ENCODE peak calls at places on chromosomes 1 and 21, in nine cellular contexts. One of them, this sample, is unnamed.

GRCh38 chr1:110440877-110441276 is 10.1 kb upstream of the PROK1 start:
- DNase-seq in upper lobe of right lung: peak; percentile 81
- DNase-seq in lower lobe of right lung: peak; percentile 68
- DNase-seq in SJCRH30: no peak
- DNase-seq in Peyer's patch: no peak
- DNase-seq in tibial nerve: no peak
- DNase-seq in GM23248: peak; percentile 72
- DNase-seq in HCT116: no peak
- DNase-seq in uterus: no peak
- DNase-seq in this sample: peak; percentile 42

GRCh38 chr1:77037990-77038389 is 170.7 kb downstream of the ST6GALNAC5 start:
- DNase-seq in upper lobe of right lung: no peak
- DNase-seq in lower lobe of right lung: no peak
- DNase-seq in SJCRH30: no peak
- DNase-seq in Peyer's patch: no peak
- DNase-seq in tibial nerve: no peak
- DNase-seq in GM23248: peak; percentile 86
- DNase-seq in HCT116: no peak
- DNase-seq in uterus: no peak
- DNase-seq in this sample: no peak

GRCh38 chr1:211648336-211648735 is 27.1 kb downstream of the NEK2 start:
- DNase-seq in upper lobe of right lung: no peak
- DNase-seq in lower lobe of right lung: no peak
- DNase-seq in SJCRH30: no peak
- DNase-seq in Peyer's patch: peak; percentile 78
- DNase-seq in tibial nerve: no peak
- DNase-seq in GM23248: no peak
- DNase-seq in HCT116: no peak
- DNase-seq in uterus: no peak
- DNase-seq in this sample: no peak

GRCh38 chr1:36207339-36207738 is 16.9 kb upstream of the THRAP3 start:
- DNase-seq in upper lobe of right lung: peak; percentile 66
- DNase-seq in lower lobe of right lung: peak; percentile 74
- DNase-seq in SJCRH30: no peak
- DNase-seq in Peyer's patch: no peak
- DNase-seq in tibial nerve: peak; percentile 23
- DNase-seq in GM23248: peak; percentile 87
- DNase-seq in HCT116: no peak
- DNase-seq in uterus: peak; percentile 53
- DNase-seq in this sample: peak; percentile 74

GRCh38 chr1:112849425-112849966 is 106.5 kb downstream of the SLC16A1 start:
- DNase-seq in upper lobe of right lung: no peak
- DNase-seq in lower lobe of right lung: no peak
- DNase-seq in SJCRH30: no peak
- DNase-seq in Peyer's patch: peak; percentile 55
- DNase-seq in tibial nerve: no peak
- DNase-seq in GM23248: peak; percentile 68
- DNase-seq in HCT116: no peak
- DNase-seq in uterus: no peak
- DNase-seq in this sample: no peak

GRCh38 chr1:218785928-218786327 is 387.8 kb upstream of the LYPLAL1 start:
- DNase-seq in upper lobe of right lung: no peak
- DNase-seq in lower lobe of right lung: no peak
- DNase-seq in SJCRH30: no peak
- DNase-seq in Peyer's patch: no peak
- DNase-seq in tibial nerve: peak; percentile 47
- DNase-seq in GM23248: peak; percentile 62
- DNase-seq in HCT116: no peak
- DNase-seq in uterus: peak; percentile 44
- DNase-seq in this sample: peak; percentile 51

GRCh38 chr1:37753473-37754321 is 11.2 kb downstream of the EPHA10 start:
- DNase-seq in upper lobe of right lung: no peak
- DNase-seq in lower lobe of right lung: no peak
- DNase-seq in SJCRH30: no peak
- DNase-seq in Peyer's patch: no peak
- DNase-seq in tibial nerve: no peak
- DNase-seq in GM23248: no peak
- DNase-seq in HCT116: no peak
- DNase-seq in uterus: no peak
- DNase-seq in this sample: no peak

GRCh38 chr21:42553435-42553834 is 39.8 kb downstream of the SLC37A1 start:
- DNase-seq in upper lobe of right lung: peak; percentile 3
- DNase-seq in lower lobe of right lung: no peak
- DNase-seq in SJCRH30: no peak
- DNase-seq in Peyer's patch: no peak
- DNase-seq in tibial nerve: no peak
- DNase-seq in GM23248: no peak
- DNase-seq in HCT116: no peak
- DNase-seq in uterus: no peak
- DNase-seq in this sample: no peak

GRCh38 chr1:35379317-35380000 is 111.0 kb downstream of the ZMYM4 start:
- DNase-seq in upper lobe of right lung: no peak
- DNase-seq in lower lobe of right lung: no peak
- DNase-seq in SJCRH30: no peak
- DNase-seq in Peyer's patch: no peak
- DNase-seq in tibial nerve: no peak
- DNase-seq in GM23248: no peak
- DNase-seq in HCT116: no peak
- DNase-seq in uterus: no peak
- DNase-seq in this sample: no peak

GRCh38 chr1:115112496-115113375 is 23.4 kb upstream of the TSPAN2 start:
- DNase-seq in upper lobe of right lung: peak; percentile 68
- DNase-seq in lower lobe of right lung: peak; percentile 54
- DNase-seq in SJCRH30: peak; percentile 61
- DNase-seq in Peyer's patch: peak; percentile 64
- DNase-seq in tibial nerve: no peak
- DNase-seq in GM23248: peak; percentile 39
- DNase-seq in HCT116: peak; percentile 6
- DNase-seq in uterus: peak; percentile 52
- DNase-seq in this sample: no peak

GRCh38 chr1:172977296-172978027 is 73.3 kb downstream of the TNFSF18 start:
- DNase-seq in upper lobe of right lung: no peak
- DNase-seq in lower lobe of right lung: no peak
- DNase-seq in SJCRH30: no peak
- DNase-seq in Peyer's patch: no peak
- DNase-seq in tibial nerve: no peak
- DNase-seq in GM23248: peak; percentile 55
- DNase-seq in HCT116: no peak
- DNase-seq in uterus: no peak
- DNase-seq in this sample: no peak

GRCh38 chr1:166082601-166083000 is 84.2 kb downstream of the FAM78B start:
- DNase-seq in upper lobe of right lung: no peak
- DNase-seq in lower lobe of right lung: no peak
- DNase-seq in SJCRH30: no peak
- DNase-seq in Peyer's patch: no peak
- DNase-seq in tibial nerve: no peak
- DNase-seq in GM23248: no peak
- DNase-seq in HCT116: no peak
- DNase-seq in uterus: no peak
- DNase-seq in this sample: no peak

GRCh38 chr1:204842369-204842768 is 28.3 kb upstream of the NFASC start:
- DNase-seq in upper lobe of right lung: no peak
- DNase-seq in lower lobe of right lung: no peak
- DNase-seq in SJCRH30: no peak
- DNase-seq in Peyer's patch: no peak
- DNase-seq in tibial nerve: no peak
- DNase-seq in GM23248: no peak
- DNase-seq in HCT116: no peak
- DNase-seq in uterus: no peak
- DNase-seq in this sample: no peak

GRCh38 chr1:6969106-6969505 is 183.9 kb downstream of the CAMTA1 start:
- DNase-seq in upper lobe of right lung: no peak
- DNase-seq in lower lobe of right lung: no peak
- DNase-seq in SJCRH30: no peak
- DNase-seq in Peyer's patch: no peak
- DNase-seq in tibial nerve: no peak
- DNase-seq in GM23248: peak; percentile 36
- DNase-seq in HCT116: no peak
- DNase-seq in uterus: no peak
- DNase-seq in this sample: no peak

GRCh38 chr1:177511036-177511435 is 340.3 kb downstream of the BRINP2 start:
- DNase-seq in upper lobe of right lung: no peak
- DNase-seq in lower lobe of right lung: no peak
- DNase-seq in SJCRH30: no peak
- DNase-seq in Peyer's patch: no peak
- DNase-seq in tibial nerve: no peak
- DNase-seq in GM23248: peak; percentile 10
- DNase-seq in HCT116: no peak
- DNase-seq in uterus: no peak
- DNase-seq in this sample: no peak

GRCh38 chr1:229122606-229123005 is 148.3 kb upstream of the RAB4A start:
- DNase-seq in upper lobe of right lung: no peak
- DNase-seq in lower lobe of right lung: no peak
- DNase-seq in SJCRH30: no peak
- DNase-seq in Peyer's patch: no peak
- DNase-seq in tibial nerve: no peak
- DNase-seq in GM23248: no peak
- DNase-seq in HCT116: no peak
- DNase-seq in uterus: no peak
- DNase-seq in this sample: no peak

DNA sequence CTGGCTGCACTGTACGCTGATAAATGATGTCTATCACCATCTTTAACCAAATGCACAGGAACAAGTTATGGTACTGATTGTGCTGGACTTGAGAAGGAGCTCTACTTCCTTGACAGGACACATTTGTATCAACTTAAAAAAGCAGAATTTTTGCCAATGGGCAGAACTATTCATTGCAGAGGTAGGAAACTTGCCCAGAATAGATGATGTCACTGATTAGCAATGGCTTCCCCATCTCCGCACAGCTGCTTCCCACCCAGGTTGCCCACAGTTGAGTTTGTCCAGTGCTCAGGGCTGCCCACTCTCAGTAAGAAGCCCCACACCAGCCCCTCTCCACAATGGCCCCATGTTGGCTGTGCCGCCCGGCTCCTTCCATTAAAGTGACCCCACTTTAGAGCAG is 33.4 kb downstream of the CAPN2 start:
- DNase-seq in upper lobe of right lung: no peak
- DNase-seq in lower lobe of right lung: no peak
- DNase-seq in SJCRH30: no peak
- DNase-seq in Peyer's patch: no peak
- DNase-seq in tibial nerve: no peak
- DNase-seq in GM23248: peak; percentile 74
- DNase-seq in HCT116: no peak
- DNase-seq in uterus: no peak
- DNase-seq in this sample: no peak
- H3K9me3 ChIP-seq in upper lobe of right lung: no peaks in the 10 kb centered on the region
- H3K9me3 ChIP-seq in lower lobe of right lung: no peaks in the 10 kb centered on the region
- H3K9me3 ChIP-seq in SJCRH30: no peaks in the 10 kb centered on the region
- H3K9me3 ChIP-seq in Peyer's patch: no peaks in the 10 kb centered on the region
- H3K9me3 ChIP-seq in tibial nerve: no peaks in the 10 kb centered on the region
- H3K9me3 ChIP-seq in GM23248: no peaks in the 10 kb centered on the region
- H3K9me3 ChIP-seq in HCT116: no peaks in the 10 kb centered on the region
- H3K9me3 ChIP-seq in uterus: no peaks in the 10 kb centered on the region
- H3K9me3 ChIP-seq in this sample: no peaks in the 10 kb centered on the region

DNA sequence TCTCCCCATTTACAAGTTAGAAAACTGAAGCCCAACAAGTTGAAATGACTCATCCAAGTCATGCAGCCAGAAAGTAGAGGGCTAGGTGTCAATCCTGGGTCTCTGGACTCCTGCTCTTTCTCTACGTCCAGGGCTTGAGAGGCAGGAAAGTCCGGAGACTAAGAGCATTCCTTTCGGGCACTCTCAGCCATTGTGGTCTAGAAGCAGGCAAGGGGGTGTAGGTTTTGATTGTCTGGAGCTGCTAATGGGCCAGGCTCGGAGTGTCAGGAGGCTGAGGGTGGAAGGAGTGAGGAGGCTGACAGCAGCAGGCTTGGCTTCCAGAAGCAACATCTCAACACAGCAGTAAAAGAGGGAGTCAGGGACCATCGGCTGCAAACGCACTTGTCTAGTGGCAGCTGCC is 107.6 kb upstream of the KLHDC7A start:
- DNase-seq in upper lobe of right lung: no peak
- DNase-seq in lower lobe of right lung: no peak
- DNase-seq in SJCRH30: no peak
- DNase-seq in Peyer's patch: no peak
- DNase-seq in tibial nerve: no peak
- DNase-seq in GM23248: no peak
- DNase-seq in HCT116: no peak
- DNase-seq in uterus: no peak
- DNase-seq in this sample: no peak
- H3K9me3 ChIP-seq in upper lobe of right lung: no peaks in the 10 kb centered on the region
- H3K9me3 ChIP-seq in lower lobe of right lung: no peaks in the 10 kb centered on the region
- H3K9me3 ChIP-seq in SJCRH30: no peaks in the 10 kb centered on the region
- H3K9me3 ChIP-seq in Peyer's patch: no peaks in the 10 kb centered on the region
- H3K9me3 ChIP-seq in tibial nerve: no peaks in the 10 kb centered on the region
- H3K9me3 ChIP-seq in GM23248: peaks cover 4% of the 10 kb centered on the region
- H3K9me3 ChIP-seq in HCT116: no peaks in the 10 kb centered on the region
- H3K9me3 ChIP-seq in uterus: no peaks in the 10 kb centered on the region
- H3K9me3 ChIP-seq in this sample: peaks cover 5% of the 10 kb centered on the region

DNA sequence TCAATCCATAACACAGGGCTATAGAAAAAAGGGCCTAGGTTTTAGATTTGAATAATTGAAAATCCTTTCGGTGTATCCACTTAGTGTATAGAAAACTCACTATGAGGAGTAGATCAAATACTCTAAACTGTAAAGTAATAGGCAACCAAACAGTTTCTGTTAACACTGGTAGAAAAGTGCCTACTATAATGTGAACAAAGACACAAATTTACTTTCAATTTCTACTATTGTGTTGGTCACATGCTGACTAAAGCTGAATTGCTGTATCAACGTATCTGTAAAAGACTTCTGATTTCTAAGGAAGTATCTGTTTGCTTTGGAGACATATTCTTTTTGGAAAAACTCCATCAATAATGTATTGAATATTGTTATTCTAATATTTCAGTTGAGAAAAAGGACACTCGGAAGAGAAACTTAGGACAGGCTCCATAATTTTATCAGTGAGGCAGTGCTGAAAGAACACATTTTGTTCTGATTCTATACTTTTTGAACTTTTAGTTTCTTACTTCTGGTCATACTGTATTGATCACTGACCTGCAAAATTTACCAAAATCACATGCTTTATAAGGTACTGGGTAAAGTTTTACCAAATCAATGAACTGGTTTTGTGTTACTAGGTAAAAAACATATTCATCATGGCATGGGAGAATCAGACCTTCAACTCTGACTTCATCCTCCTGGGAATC is at the start of gene OR2M5:
- DNase-seq in upper lobe of right lung: no peak
- DNase-seq in lower lobe of right lung: no peak
- DNase-seq in SJCRH30: no peak
- DNase-seq in Peyer's patch: no peak
- DNase-seq in tibial nerve: no peak
- DNase-seq in GM23248: no peak
- DNase-seq in HCT116: no peak
- DNase-seq in uterus: no peak
- DNase-seq in this sample: no peak
- H3K9me3 ChIP-seq in upper lobe of right lung: no peaks in the 10 kb centered on the region
- H3K9me3 ChIP-seq in lower lobe of right lung: no peaks in the 10 kb centered on the region
- H3K9me3 ChIP-seq in SJCRH30: no peaks in the 10 kb centered on the region
- H3K9me3 ChIP-seq in Peyer's patch: no peaks in the 10 kb centered on the region
- H3K9me3 ChIP-seq in tibial nerve: no peaks in the 10 kb centered on the region
- H3K9me3 ChIP-seq in GM23248: peaks cover 4% of the 10 kb centered on the region
- H3K9me3 ChIP-seq in HCT116: no peaks in the 10 kb centered on the region
- H3K9me3 ChIP-seq in uterus: no peaks in the 10 kb centered on the region
- H3K9me3 ChIP-seq in this sample: peaks cover 12% of the 10 kb centered on the region

DNA sequence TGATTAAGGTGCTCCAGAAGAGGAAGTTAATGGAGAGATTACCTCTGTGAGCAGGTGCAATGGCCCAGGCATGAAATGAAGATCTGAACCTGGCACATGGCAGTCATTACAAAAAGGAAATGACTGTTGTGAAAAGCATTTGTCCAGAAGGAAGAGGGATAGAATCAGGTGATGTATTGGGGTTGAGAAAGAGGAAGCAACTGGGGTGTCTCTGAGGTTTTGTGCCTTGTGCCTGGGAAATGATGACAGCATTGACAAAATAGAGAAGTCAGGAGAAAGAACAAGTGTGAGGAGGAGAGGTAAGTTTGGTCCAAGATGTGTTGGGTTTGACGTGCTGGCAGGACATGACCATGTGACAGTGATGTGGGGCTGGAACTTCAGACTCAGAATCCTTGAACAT is 5.6 kb downstream of the CRCT1 start:
- DNase-seq in upper lobe of right lung: no peak
- DNase-seq in lower lobe of right lung: no peak
- DNase-seq in SJCRH30: no peak
- DNase-seq in Peyer's patch: no peak
- DNase-seq in tibial nerve: no peak
- DNase-seq in GM23248: no peak
- DNase-seq in HCT116: no peak
- DNase-seq in uterus: no peak
- DNase-seq in this sample: no peak
- H3K9me3 ChIP-seq in upper lobe of right lung: no peaks in the 10 kb centered on the region
- H3K9me3 ChIP-seq in lower lobe of right lung: no peaks in the 10 kb centered on the region
- H3K9me3 ChIP-seq in SJCRH30: no peaks in the 10 kb centered on the region
- H3K9me3 ChIP-seq in Peyer's patch: no peaks in the 10 kb centered on the region
- H3K9me3 ChIP-seq in tibial nerve: no peaks in the 10 kb centered on the region
- H3K9me3 ChIP-seq in GM23248: no peaks in the 10 kb centered on the region
- H3K9me3 ChIP-seq in HCT116: no peaks in the 10 kb centered on the region
- H3K9me3 ChIP-seq in uterus: no peaks in the 10 kb centered on the region
- H3K9me3 ChIP-seq in this sample: no peaks in the 10 kb centered on the region